ENCODE peak calls at places on chromosomes 6 and 20, in ten cellular contexts. F is activated naive CD8-positive, alpha-beta T cell treated with anti-CD3 and anti-CD28 coated beads for 36 hours; R is stimulated activated naive B cell treated with anti-CD40 and anti-IgM and Interleukin-4, amounts not matched to agents 10 μg/mL and 1 μg/mL and 100 μg/mL, for 72 hours; K is activated T-cell treated with anti-CD3 and anti-CD28 coated beads, Interleukin-2, amount 50 U/mL, for 4 hours; G is HAP-1; O is M059J; X is glutamatergic neuron; Q is left ventricle myocardium inferior; U is ovary; Y is activated naive CD4-positive, alpha-beta T cell. D is an unnamed sample.
A peak's percentile ranks its signal among the peaks of the same experiment; 100 is the strongest.

GRCh38 chr6:158396136-158396535 is 83.9 kb downstream of the TULP4 start:
- DNase-seq in X (no peak), G (no peak), U (no peak), F (no peak), Q (no peak), K (no peak), R (no peak), O (no peak), Y (no peak), D (no peak)

GRCh38 chr6:125835221-125835744 is 44.5 kb downstream of the NCOA7 start:
- DNase-seq in K (no peak), G (no peak), X (no peak), U (peak; percentile 27), Q (no peak), F (no peak), R (no peak), O (no peak), Y (no peak), D (no peak)

GRCh38 chr6:132607544-132608233 is 16.4 kb downstream of the TAAR2 start:
- DNase-seq in Q (no peak), X (no peak), O (no peak), Y (no peak), K (no peak), R (no peak), F (no peak), U (no peak), G (no peak), D (no peak)

GRCh38 chr6:121794630-121795029 is 359.2 kb downstream of the GJA1 start:
- DNase-seq in R (no peak), U (no peak), K (no peak), G (no peak), F (no peak), X (no peak), Y (no peak), Q (no peak), O (peak; percentile 89), D (no peak)

GRCh38 chr20:33650111-33650752 is 11.9 kb upstream of the C20orf144 start:
- DNase-seq in X (no peak), Y (no peak), R (no peak), K (no peak), Q (no peak), O (no peak), F (no peak), U (no peak), G (no peak), D (no peak)

GRCh38 chr6:33967966-33968724 is 164.3 kb upstream of the MLN start:
- DNase-seq in G (no peak), K (no peak), X (no peak), Y (no peak), F (no peak), Q (no peak), O (no peak), R (no peak), U (no peak), D (peak; percentile 17)

GRCh38 chr6:3610206-3610605 is 141.3 kb downstream of the PXDC1 start:
- DNase-seq in U (no peak), K (no peak), R (no peak), G (no peak), O (peak; percentile 63), F (no peak), Y (no peak), Q (no peak), X (no peak), D (peak; percentile 35)

GRCh38 chr6:91097316-91097878 is 510.5 kb upstream of the MAP3K7 start:
- DNase-seq in K (no peak), F (no peak), O (no peak), U (peak; percentile 74), G (no peak), Y (no peak), R (no peak), Q (peak; percentile 56), X (no peak), D (no peak)

GRCh38 chr6:153301602-153302001 is 170.5 kb upstream of the RGS17 start:
- DNase-seq in F (peak; percentile 2), G (no peak), X (no peak), O (no peak), Q (no peak), Y (no peak), K (no peak), R (no peak), U (no peak), D (no peak)

GRCh38 chr6:29647927-29648642 is 8.8 kb upstream of the MOG start:
- DNase-seq in Y (no peak), X (no peak), K (no peak), F (no peak), O (peak; percentile 57), U (no peak), G (peak; percentile 51), R (no peak), Q (no peak), D (peak; percentile 54)

GRCh38 chr6:31979238-31979898 is 2.5 kb upstream of the C4A start:
- DNase-seq in O (no peak), F (no peak), Y (no peak), G (no peak), K (no peak), R (no peak), Q (no peak), X (no peak), U (no peak), D (no peak)

GRCh38 chr6:111429571-111429970 is 53.4 kb downstream of the REV3L start:
- DNase-seq in U (no peak), O (no peak), X (no peak), G (no peak), K (no peak), Q (no peak), R (no peak), Y (no peak), F (no peak), D (no peak)

GRCh38 chr20:57662313-57663240 is 42.4 kb upstream of the ZBP1 start:
- DNase-seq in Q (peak; percentile 10), R (no peak), F (no peak), Y (no peak), X (peak; percentile 25), O (no peak), G (no peak), U (peak; percentile 5), K (peak; percentile 3), D (no peak)

GRCh38 chr6:7974932-7975763 is 64.6 kb upstream of the TXNDC5 start:
- DNase-seq in U (peak; percentile 92), G (no peak), Q (peak; percentile 84), Y (no peak), X (no peak), F (no peak), O (peak; percentile 100), R (no peak), K (no peak), D (no peak)

GRCh38 chr6:13404115-13404891 is 76.0 kb upstream of the TBC1D7 start:
- DNase-seq in Y (no peak), O (peak; percentile 73), X (no peak), K (no peak), Q (no peak), U (no peak), R (no peak), F (no peak), G (no peak), D (no peak)

GRCh38 chr20:63265891-63266515 is 6.6 kb upstream of the ARFGAP1 start:
- DNase-seq in O (no peak), X (no peak), U (no peak), Q (no peak), Y (no peak), K (no peak), F (no peak), R (no peak), G (no peak), D (no peak)

GRCh38 chr6:122268394-122268793 is 131.1 kb upstream of the HSF2 start:
- DNase-seq in O (no peak), U (no peak), X (no peak), R (no peak), Y (no peak), F (no peak), G (no peak), Q (no peak), K (no peak), D (no peak)

GRCh38 chr6:41257369-41258195 is 28.9 kb downstream of the TREM1 start:
- DNase-seq in Q (no peak), K (no peak), U (peak; percentile 40), Y (no peak), X (no peak), O (peak; percentile 45), G (no peak), R (no peak), F (no peak), D (peak; percentile 64)

GRCh38 chr6:159729598-159729997 is 2.3 kb downstream of the WTAP start:
- DNase-seq in O (peak; percentile 12), U (no peak), K (no peak), X (no peak), R (no peak), F (no peak), G (no peak), Q (no peak), Y (no peak), D (no peak)

GRCh38 chr20:17525650-17526049 is 5.5 kb downstream of the BFSP1 start:
- DNase-seq in R (no peak), Q (no peak), X (no peak), F (no peak), U (no peak), Y (no peak), K (no peak), G (peak; percentile 27), O (peak; percentile 69), D (no peak)